ENCODE peak calls at places on chromosomes 11 and 22, in five cellular contexts. K is brain microvascular endothelial cell, S is ovary, C is upper lobe of right lung, D is fibroblast of lung. W is an unnamed sample. For H3K36me3, the result is how much of the 10 kb centered on the place peaks cover.

GRCh38 chr11:108886608-108887007 is 221.7 kb downstream of the DDX10 start:
- DNase-seq in C (no peak), K (peak), S (no peak), D (no peak), W (peak)

GRCh38 chr11:46845740-46846509 is at the start of gene CKAP5:
- DNase-seq in K (peak), S (peak), D (peak), C (peak), W (peak)

GRCh38 chr11:71452354-71453020 is 516 bp upstream of the NADSYN1 start:
- DNase-seq in S (no peak), K (peak), C (no peak), D (peak), W (peak)

GRCh38 chr11:27754035-27755017 is 54.1 kb upstream of the BDNF start:
- DNase-seq in S (no peak), D (no peak), C (no peak), K (peak), W (peak)

GRCh38 chr11:13108416-13108815 is 99.3 kb downstream of the RASSF10 start:
- DNase-seq in C (no peak), D (no peak), S (no peak), K (no peak), W (peak)

GRCh38 chr11:130404727-130405126 is 23.7 kb downstream of the ADAMTS8 start:
- DNase-seq in K (no peak), S (no peak), D (no peak), C (no peak), W (no peak)

GRCh38 chr11:5938603-5938965 is 3.5 kb upstream of the OR56A3 start:
- DNase-seq in C (no peak), K (no peak), S (no peak), D (no peak), W (no peak)

GRCh38 chr11:95108159-95108611 is 18.5 kb downstream of the ENDOD1 start:
- DNase-seq in D (peak), C (no peak), S (no peak), K (peak), W (peak)

GRCh38 chr11:112693781-112694180 is 267.4 kb upstream of the NCAM1 start:
- DNase-seq in C (no peak), K (no peak), D (no peak), S (no peak), W (peak)

GRCh38 chr11:85826096-85826855 is 15.3 kb upstream of the SYTL2 start:
- DNase-seq in D (peak), C (no peak), S (peak), K (peak), W (no peak)

GRCh38 chr11:553083-553948 is 7.2 kb downstream of the LMNTD2 start:
- DNase-seq in K (no peak), D (no peak), S (no peak), C (no peak), W (no peak)

GRCh38 chr11:122069946-122070345 is 46.1 kb downstream of the BLID start:
- DNase-seq in C (no peak), D (peak), K (peak), S (peak), W (peak)

GRCh38 chr11:82056450-82056849 is 677.2 kb downstream of the FAM181B start:
- DNase-seq in C (no peak), D (no peak), S (no peak), K (no peak), W (no peak)

GRCh38 chr22:32897400-32897799 is 95.9 kb downstream of the TIMP3 start:
- DNase-seq in K (peak), D (no peak), C (no peak), S (no peak), W (peak)

GRCh38 chr11:115591380-115591779 is 87.2 kb upstream of the CADM1 start:
- DNase-seq in D (no peak), C (no peak), S (no peak), K (no peak), W (no peak)

GRCh38 chr11:27471067-27471587 is 1.5 kb downstream of the LGR4 start:
- DNase-seq in C (no peak), K (no peak), D (no peak), S (no peak), W (no peak)

GRCh38 chr11:116267146-116267545 is 505.6 kb downstream of the BUD13 start:
- DNase-seq in S (no peak), K (no peak), D (no peak), C (no peak), W (no peak)

GRCh38 chr22:49102367-49102766 is 725.3 kb downstream of the BRD1 start:
- DNase-seq in S (no peak), K (no peak), D (no peak), C (peak), W (no peak)

GRCh38 chr11:123357990-123358827 is 71.9 kb upstream of the GRAMD1B start:
- DNase-seq in S (no peak), D (peak), C (no peak), K (no peak), W (peak)

GRCh38 chr11:70751142-70751734 is 352.9 kb downstream of the CTTN start:
- DNase-seq in C (no peak), S (no peak), D (no peak), K (no peak), W (peak)

DNA sequence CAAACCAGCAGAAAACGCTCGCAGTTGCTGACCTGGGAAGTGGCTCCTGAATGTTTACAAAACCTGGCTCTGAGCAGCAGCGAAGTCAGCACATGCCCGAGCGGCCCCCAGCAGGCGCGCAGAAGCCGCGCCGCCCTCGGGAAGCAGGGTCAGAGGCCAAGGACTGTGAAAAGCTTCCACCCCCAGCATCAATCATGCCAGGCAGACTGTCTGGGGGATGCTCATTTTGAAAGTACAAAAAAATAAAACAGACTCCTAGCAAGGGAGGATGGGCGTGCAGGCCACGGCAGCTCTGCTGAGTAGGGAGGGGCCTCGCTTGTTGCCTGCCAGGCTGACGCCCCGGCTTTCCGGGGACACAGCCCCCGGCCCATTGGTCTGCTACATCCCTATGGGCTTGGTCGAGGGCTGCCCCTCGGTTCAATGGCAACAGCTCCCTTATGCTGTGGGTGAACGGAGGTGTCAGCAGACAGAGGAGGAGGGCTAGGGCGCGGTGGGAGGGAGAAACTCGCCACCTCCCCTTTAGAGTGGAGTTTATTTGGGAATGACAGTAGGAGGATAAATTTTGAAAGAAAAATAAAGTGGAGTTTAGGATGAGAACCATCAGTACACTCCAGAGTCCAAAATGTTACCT is 37.7 kb upstream of the GNB1L start:
- DNase-seq in K (peak), S (peak), C (no peak), D (peak), W (peak)
- H3K4me3 ChIP-seq in K (no peak), S (no peak), C (peak), D (no peak), W (no peak)

GRCh38 chr22:41873391-41873790 is 40.5 kb downstream of the SREBF2 start:
- DNase-seq in D (no peak), K (no peak), S (no peak), C (no peak), W (no peak)
- H3K36me3 ChIP-seq in D (under half), K (under half), S (under half), C (half or more), W (under half)

DNA sequence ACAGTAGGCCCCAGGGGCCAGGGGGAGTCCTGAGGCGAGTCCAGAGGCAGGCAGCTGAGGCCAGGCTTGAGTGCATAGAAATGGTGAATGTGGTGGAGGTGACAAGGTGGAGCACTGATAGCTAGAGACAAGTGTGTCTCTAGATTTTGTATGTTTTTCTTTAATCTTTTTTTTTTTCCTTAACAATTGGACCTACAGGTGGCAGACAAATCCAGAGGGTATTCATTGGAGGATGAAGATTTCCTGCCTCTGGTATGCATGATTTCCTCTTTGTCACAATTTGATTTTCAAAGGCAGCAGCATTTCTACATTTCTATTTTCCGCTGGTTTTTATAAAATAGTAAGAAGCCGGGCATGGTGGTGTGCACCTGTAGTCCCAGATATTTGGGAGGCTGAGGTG is 47.7 kb upstream of the DKK3 start:
- DNase-seq in C (no peak), K (no peak), S (no peak), D (no peak), W (no peak)
- TF ChIP-seq CTCF in C (no peak), K (no peak), S (no peak), D (no peak), W (no peak)

GRCh38 chr11:2135648-2136201 is 3.5 kb downstream of the IGF2 start:
- DNase-seq in S (no peak), D (no peak), C (no peak), K (no peak), W (no peak)
- H3K4me3 ChIP-seq in S (no peak), D (no peak), C (no peak), K (no peak), W (no peak)

GRCh38 chr22:31097941-31098632 is 9.3 kb downstream of the SELENOM start:
- DNase-seq in K (no peak), C (no peak), D (no peak), S (no peak), W (no peak)
- H3K36me3 ChIP-seq in K (half or more), C (half or more), D (half or more), S (under half), W (half or more)

GRCh38 chr11:100629671-100630070 is 57.4 kb upstream of the ARHGAP42 start:
- DNase-seq in S (no peak), C (no peak), D (no peak), K (peak), W (peak)
- TF ChIP-seq CTCF in S (no peak), C (no peak), D (no peak), K (peak), W (no peak)

GRCh38 chr22:37416389-37416788 is 10.9 kb downstream of the ELFN2 start:
- DNase-seq in D (no peak), C (no peak), K (no peak), S (no peak), W (no peak)
- H3K4me3 ChIP-seq in D (no peak), C (no peak), K (no peak), S (no peak), W (no peak)

W was measured in bronchial epithelial cell.